ENCODE peak calls at places on chromosomes 3 and 15, in six cellular contexts. W is IMR-90, F is HAP-1, Q is RWPE2, A is Karpas-422, Z is mesendoderm. P is an unnamed sample. For H3K36me3, the result is how much of the 10 kb centered on the place peaks cover.

GRCh38 chr15:71282086-71282485 is 166.8 kb downstream of the THSD4 start:
- DNase-seq in Q (no peak), W (peak), Z (no peak), A (no peak), F (no peak), P (no peak)

GRCh38 chr3:105868450-105868744 is 415 bp downstream of the CBLB start:
- DNase-seq in Q (peak), W (peak), Z (peak), F (peak), A (peak), P (peak)

GRCh38 chr3:187750513-187751123 is 5.3 kb upstream of the BCL6 start:
- DNase-seq in W (peak), Z (no peak), Q (no peak), F (no peak), A (peak), P (no peak)

GRCh38 chr3:131550562-131551188 is 47.9 kb upstream of the MRPL3 start:
- DNase-seq in W (no peak), A (no peak), Z (no peak), Q (no peak), F (no peak), P (no peak)

GRCh38 chr3:101758224-101758623 is 20.8 kb upstream of the NXPE3 start:
- DNase-seq in W (no peak), F (no peak), A (peak), Q (no peak), Z (no peak), P (no peak)

GRCh38 chr3:184524981-184525336 is 36.6 kb upstream of the EPHB3 start:
- DNase-seq in Z (peak), W (no peak), F (peak), A (no peak), Q (no peak), P (peak)

GRCh38 chr3:155744626-155745324 is at the start of gene PLCH1:
- DNase-seq in W (peak), A (peak), Q (no peak), F (peak), Z (peak), P (peak)

GRCh38 chr15:98381446-98381845 is 266.9 kb upstream of the IGF1R start:
- DNase-seq in A (no peak), F (no peak), Z (no peak), Q (no peak), W (no peak), P (no peak)

GRCh38 chr3:53134631-53135232 is 4.5 kb upstream of the RFT1 start:
- DNase-seq in F (peak), A (peak), Z (peak), Q (no peak), W (peak), P (peak)

GRCh38 chr3:156633335-156633734 is 41.1 kb upstream of the TIPARP start:
- DNase-seq in F (no peak), Q (no peak), Z (no peak), W (peak), A (no peak), P (no peak)

GRCh38 chr15:47331796-47332480 is 385.4 kb upstream of the SEMA6D start:
- DNase-seq in A (no peak), W (peak), F (no peak), Q (no peak), Z (peak), P (no peak)

GRCh38 chr15:89192136-89192535 is 29.2 kb downstream of the RLBP1 start:
- DNase-seq in W (peak), A (no peak), Q (no peak), Z (no peak), F (no peak), P (no peak)
- H3K36me3 ChIP-seq in W (under half), A (under half), Q (half or more), Z (under half), F (under half), P (under half)

GRCh38 chr3:99929409-99930139 is 111.9 kb downstream of the CMSS1 start:
- DNase-seq in W (peak), Z (peak), A (no peak), F (no peak), Q (no peak), P (no peak)

GRCh38 chr3:99931059-99931458 is 113.4 kb downstream of the CMSS1 start:
- DNase-seq in A (no peak), Z (no peak), W (no peak), F (no peak), Q (no peak), P (no peak)

GRCh38 chr3:99928758-99929408 is 111.2 kb downstream of the CMSS1 start:
- DNase-seq in W (no peak), F (no peak), A (no peak), Z (no peak), Q (no peak), P (no peak)

GRCh38 chr3:99925584-99925983 is 107.9 kb downstream of the CMSS1 start:
- DNase-seq in W (peak), Z (no peak), A (no peak), Q (no peak), F (no peak), P (no peak)

GRCh38 chr3:99927651-99928390 is 110.2 kb downstream of the CMSS1 start:
- DNase-seq in F (peak), Q (no peak), Z (no peak), A (no peak), W (no peak), P (peak)
- H3K4me3 ChIP-seq in F (no peak), Q (no peak), Z (no peak), A (no peak), W (no peak), P (no peak)

DNA sequence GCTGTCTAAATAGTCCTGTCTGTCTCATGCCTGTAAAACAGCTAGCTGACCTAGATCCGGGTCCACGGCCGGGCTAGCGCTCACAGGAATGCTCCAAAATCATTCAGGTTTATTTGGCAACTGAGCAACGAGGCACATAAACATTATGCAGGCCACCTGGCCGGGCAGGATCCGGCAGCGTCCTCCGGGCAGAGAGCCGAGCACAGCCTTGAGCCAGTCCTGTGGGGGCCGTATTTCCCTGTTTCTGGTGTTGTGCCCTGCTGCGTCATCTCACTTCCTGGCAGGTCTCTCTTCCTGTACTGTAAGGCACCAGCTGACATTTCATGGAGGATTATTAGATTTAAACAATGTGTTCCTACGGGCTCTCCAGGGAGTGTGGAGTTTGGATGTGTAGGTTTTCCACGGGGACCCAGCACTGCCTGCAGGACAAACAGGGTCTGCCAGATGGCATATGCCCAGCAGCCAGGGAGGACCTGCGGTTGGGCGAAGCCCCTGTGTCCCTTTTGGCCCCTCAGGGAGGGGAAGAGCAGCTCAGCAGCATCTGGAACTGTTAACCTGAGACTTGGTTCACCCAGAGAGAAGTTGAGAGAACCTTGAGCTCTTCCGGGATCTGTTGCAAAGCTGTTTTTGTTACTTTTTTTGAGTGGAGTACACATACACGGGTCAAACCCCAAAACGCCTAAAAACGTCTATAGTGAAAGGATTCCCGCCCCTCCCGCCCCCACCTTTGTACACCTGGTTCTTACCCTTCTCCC is 16.5 kb upstream of the LRRK1 start:
- DNase-seq in W (peak), F (no peak), A (no peak), Z (no peak), Q (peak), P (no peak)
- H3K36me3 ChIP-seq in W (under half), F (under half), A (under half), Z (under half), Q (half or more), P (under half)

DNA sequence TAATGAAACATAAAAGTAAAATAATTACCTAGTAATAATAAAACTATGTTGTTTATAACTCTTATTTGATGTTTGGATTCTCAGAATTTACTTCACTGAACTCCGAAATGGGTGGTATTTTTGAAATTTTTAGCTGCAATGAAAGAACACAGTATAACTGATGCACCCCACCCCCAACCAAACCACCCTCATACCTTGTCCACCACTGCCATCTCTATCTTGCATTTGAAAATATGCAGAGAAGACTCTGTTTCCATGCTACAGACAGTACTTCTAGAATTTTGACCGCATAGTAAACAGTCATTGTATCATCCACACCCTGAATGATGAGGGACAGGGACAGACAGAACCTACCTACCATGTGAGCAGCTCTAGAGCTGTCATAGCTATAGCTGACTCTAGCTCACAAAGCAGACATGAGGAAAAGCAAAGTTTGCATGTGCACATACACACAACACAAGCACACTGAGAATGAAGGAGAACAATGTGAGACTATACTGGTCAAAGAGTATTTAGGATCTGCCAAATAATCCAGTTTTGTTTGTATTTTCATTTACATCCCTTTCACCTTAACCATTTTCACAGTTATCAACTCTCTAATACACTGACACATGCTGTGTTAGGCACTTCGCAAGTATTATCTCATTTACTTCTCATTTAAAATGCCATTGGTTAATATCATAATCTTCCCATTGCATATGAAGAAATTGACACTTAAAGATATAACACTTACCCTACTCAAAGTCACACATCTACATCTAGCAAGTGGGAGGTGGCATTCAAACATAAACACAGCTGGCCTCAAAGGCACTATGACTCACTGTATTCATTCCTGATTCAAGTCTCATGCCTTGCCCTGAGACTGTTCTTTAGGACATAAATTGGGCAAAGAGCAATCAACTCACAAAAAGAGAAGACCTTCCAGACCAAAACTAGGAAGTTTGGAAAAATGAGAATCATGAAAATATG is 1014.7 kb upstream of the CFAP20DC start:
- DNase-seq in F (no peak), Q (no peak), Z (peak), W (peak), A (no peak), P (no peak)
- H3K4me3 ChIP-seq in F (no peak), Q (no peak), Z (no peak), W (no peak), A (no peak), P (no peak)

GRCh38 chr15:70068783-70069565 is 28.7 kb downstream of the TLE3 start:
- DNase-seq in Z (no peak), Q (no peak), A (no peak), F (no peak), W (no peak), P (no peak)
- H3K36me3 ChIP-seq in Z (under half), Q (half or more), A (under half), F (half or more), W (half or more), P (under half)

GRCh38 chr3:46576899-46577298 is 10.8 kb upstream of the LRRC2 start:
- DNase-seq in Z (peak), A (no peak), F (no peak), Q (no peak), W (no peak), P (peak)
- H3K4me3 ChIP-seq in Z (peak), A (no peak), F (no peak), Q (no peak), W (no peak), P (peak)

DNA sequence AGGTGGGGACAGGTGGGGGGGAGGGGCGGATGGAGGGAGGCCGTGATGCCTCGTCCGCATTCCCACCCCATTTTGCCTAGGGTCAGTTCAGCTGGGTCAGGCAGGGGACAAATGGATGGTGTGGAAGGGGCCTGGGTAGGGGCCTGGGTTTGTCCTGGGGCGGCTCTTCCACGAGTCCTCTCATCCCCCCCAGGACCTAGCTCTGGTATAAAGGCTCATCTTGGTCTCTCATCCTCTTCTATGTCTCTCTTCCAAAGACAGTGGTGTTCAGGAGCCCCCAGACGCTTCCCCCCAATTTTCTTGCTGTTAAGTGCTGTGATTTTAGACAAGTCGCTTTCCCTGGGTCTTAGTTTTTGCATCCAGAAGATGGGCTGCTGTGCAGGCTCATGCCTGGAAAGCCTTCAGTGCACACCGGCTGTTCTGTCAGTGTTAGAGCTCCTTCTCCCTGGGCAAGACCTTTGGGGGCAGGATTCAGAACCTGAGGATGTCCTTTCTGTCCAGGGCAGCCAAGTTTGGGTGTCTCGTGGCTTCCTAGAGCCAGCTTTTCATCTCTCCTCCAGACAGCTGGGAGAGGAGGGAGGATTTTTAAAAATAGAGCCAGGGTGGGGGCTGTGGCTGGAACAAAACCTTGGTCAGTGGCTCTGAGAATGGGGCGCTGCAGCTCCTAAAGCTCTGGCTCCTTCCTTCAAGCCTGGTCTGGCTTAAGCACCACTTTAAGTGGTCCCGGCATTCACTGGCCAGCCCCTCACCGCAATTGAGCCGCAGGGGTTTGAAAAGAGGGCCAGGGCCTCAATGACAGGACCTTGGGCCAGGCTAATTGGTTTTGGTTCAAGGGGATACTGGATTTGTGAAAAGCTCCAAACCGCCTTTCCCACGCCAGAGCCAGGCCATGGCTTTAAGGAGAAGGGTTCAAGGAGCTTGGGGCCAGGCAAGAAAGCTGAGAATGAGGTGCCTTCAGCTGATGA is 37.7 kb upstream of the POLG start:
- DNase-seq in F (no peak), A (no peak), Z (no peak), Q (no peak), W (no peak), P (no peak)
- H3K36me3 ChIP-seq in F (under half), A (under half), Z (under half), Q (under half), W (under half), P (under half)

DNA sequence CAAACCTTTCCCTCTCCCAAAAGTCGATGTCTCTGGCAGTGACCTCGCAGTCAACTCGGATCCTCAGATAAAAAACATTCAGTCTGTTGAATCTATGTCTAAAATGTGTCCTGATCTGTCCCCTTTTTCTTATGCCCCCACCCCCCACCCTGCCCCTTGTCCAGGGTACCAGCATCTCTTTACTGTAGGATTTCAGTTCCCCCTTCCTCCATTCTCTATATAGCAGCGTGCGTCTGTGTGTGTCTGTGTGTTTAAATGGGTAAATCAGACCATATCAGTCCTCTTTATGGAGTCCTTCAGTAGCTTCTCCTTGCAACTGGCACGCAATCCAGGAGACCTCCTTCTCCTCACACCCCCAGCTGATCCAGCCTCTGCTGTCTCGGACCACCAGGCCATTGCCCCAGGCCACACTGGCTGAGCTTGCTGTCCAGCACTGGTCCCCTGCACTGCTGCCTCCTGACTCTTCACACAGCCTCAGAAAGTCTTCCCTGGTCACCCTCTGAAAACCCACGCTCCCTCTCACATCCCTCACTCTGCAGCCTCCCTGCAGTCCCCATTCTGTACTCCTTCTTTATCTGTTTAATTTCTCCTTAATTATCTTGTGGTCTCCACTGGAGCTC is 1.5 kb downstream of the LRRK1 start:
- DNase-seq in F (no peak), Z (no peak), Q (peak), W (no peak), A (peak), P (no peak)
- H3K4me3 ChIP-seq in F (peak), Z (no peak), Q (no peak), W (no peak), A (peak), P (no peak)

DNA sequence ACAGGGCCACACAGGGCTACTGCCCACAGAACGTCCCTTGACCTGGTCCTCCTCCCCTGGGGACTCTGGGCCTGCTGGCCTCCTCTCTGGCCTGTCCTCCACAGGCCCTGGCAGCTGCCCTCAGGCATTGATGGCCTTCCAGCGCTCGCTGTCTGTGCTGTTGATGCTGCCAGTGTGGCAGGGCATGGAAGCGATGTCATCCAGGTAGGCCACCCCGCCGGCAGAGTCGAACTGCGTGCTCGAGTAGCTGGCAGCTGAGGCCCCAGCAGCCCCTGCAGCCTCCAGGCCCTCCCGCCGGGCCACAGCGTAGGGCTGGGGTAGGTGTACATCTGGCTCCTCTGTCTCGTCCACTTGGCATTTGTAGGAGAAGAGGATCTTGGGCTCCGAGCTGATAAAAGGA is 17.1 kb downstream of the TPRA1 start:
- DNase-seq in Q (no peak), W (no peak), Z (no peak), F (no peak), A (no peak), P (no peak)
- H3K36me3 ChIP-seq in Q (under half), W (half or more), Z (under half), F (under half), A (under half), P (under half)

DNA sequence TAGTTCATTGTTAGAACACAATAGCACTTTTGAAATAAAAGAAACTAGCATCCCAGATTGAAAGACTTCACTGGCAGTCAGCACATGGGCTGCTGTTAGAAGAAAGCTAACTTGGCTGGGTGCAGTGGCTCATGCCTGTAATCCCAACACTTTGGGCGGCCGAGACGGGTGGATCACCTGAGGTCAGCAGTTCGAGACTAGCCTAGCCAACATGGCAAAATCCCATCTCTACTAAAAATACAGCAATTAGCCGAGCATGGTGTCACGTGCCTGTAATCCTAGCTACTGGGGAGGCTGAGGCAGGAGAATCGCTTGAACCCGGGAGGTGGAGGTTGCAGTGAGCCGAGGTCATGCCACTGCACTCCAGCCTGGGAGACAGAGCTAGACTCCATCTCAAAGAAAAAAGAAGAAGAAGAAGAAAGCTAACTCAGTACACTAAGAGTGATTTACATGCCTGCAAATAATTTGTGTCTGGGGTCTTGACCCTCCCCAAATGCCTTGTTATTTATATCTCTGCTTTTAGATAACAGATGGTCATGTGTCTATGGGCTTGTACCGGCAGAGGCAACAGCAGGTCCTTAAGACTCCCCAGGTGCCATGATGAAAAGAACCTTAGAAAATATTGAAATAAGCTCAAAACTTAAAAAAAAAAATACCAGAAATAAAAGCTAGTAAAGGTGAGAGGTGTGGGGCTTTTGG is 9.7 kb downstream of the TPM1 start:
- DNase-seq in Z (peak), W (no peak), Q (no peak), F (peak), A (no peak), P (no peak)
- H3K4me3 ChIP-seq in Z (no peak), W (no peak), Q (no peak), F (no peak), A (no peak), P (no peak)

P was measured in H7.